ENCODE peak calls at places on chromosomes 16 and 17, in seven cellular contexts. E, U, N, Z, T, P and A are unnamed samples.

GRCh38 chr17:60165976-60166375 is 16.2 kb downstream of the CA4 start:
- DNase-seq in E (peak; percentile 14), U (peak; percentile 54), N (no peak), Z (no peak), T (no peak), P (no peak), A (no peak)

GRCh38 chr16:57770361-57770760 is 31.9 kb downstream of the KIFC3 start:
- DNase-seq in E (no peak), U (no peak), N (no peak), Z (no peak), T (no peak), P (no peak), A (no peak)

GRCh38 chr16:26701243-26701886 is 365.4 kb upstream of the C16orf82 start:
- DNase-seq in E (no peak), U (peak; percentile 2), N (no peak), Z (no peak), T (no peak), P (no peak), A (no peak)

GRCh38 chr17:81665205-81666091 is 957 bp downstream of the OXLD1 start:
- DNase-seq in E (peak; percentile 11), U (peak; percentile 82), N (no peak), Z (peak; percentile 28), T (peak; percentile 17), P (peak; percentile 20), A (no peak)

GRCh38 chr17:7295230-7296180 is 1.1 kb upstream of the YBX2 start:
- DNase-seq in E (no peak), U (no peak), N (no peak), Z (no peak), T (no peak), P (no peak), A (no peak)

GRCh38 chr16:47142469-47143328 is 1.0 kb downstream of the NETO2 start:
- DNase-seq in E (no peak), U (peak; percentile 49), N (peak; percentile 49), Z (peak; percentile 34), T (no peak), P (peak; percentile 21), A (no peak)

GRCh38 chr17:80511222-80512180 is 33.1 kb upstream of the RPTOR start:
- DNase-seq in E (no peak), U (no peak), N (no peak), Z (no peak), T (no peak), P (no peak), A (no peak)

GRCh38 chr17:49219987-49220386 is 9.5 kb downstream of the ABI3 start:
- DNase-seq in E (no peak), U (no peak), N (no peak), Z (no peak), T (no peak), P (no peak), A (no peak)

GRCh38 chr16:29784157-29784556 is 6.1 kb downstream of the ZG16 start:
- DNase-seq in E (no peak), U (peak; percentile 41), N (no peak), Z (no peak), T (no peak), P (peak; percentile 57), A (peak; percentile 88)

GRCh38 chr17:11461993-11462548 is 136.2 kb upstream of the DNAH9 start:
- DNase-seq in E (no peak), U (no peak), N (no peak), Z (no peak), T (no peak), P (no peak), A (no peak)

GRCh38 chr17:50102164-50102991 is 7.2 kb downstream of the PDK2 start:
- DNase-seq in E (peak; percentile 34), U (no peak), N (no peak), Z (peak; percentile 51), T (no peak), P (no peak), A (no peak)

GRCh38 chr16:55672471-55672870 is 16.7 kb downstream of the SLC6A2 start:
- DNase-seq in E (no peak), U (no peak), N (peak; percentile 66), Z (no peak), T (no peak), P (no peak), A (no peak)

GRCh38 chr17:64297467-64298088 is 34.5 kb upstream of the TEX2 start:
- DNase-seq in E (no peak), U (no peak), N (no peak), Z (no peak), T (no peak), P (no peak), A (no peak)

GRCh38 chr17:40360091-40360490 is 4.4 kb downstream of the GJD3 start:
- DNase-seq in E (no peak), U (no peak), N (no peak), Z (no peak), T (no peak), P (no peak), A (no peak)

GRCh38 chr17:74295625-74296547 is 21.9 kb downstream of the DNAI2 start:
- DNase-seq in E (peak; percentile 41), U (no peak), N (no peak), Z (no peak), T (no peak), P (no peak), A (peak; percentile 78)

GRCh38 chr16:78693496-78693895 is 594.0 kb downstream of the WWOX start:
- DNase-seq in E (no peak), U (no peak), N (no peak), Z (no peak), T (no peak), P (no peak), A (no peak)

GRCh38 chr17:19938736-19939135 is 38.9 kb downstream of the AKAP10 start:
- DNase-seq in E (no peak), U (no peak), N (no peak), Z (no peak), T (no peak), P (no peak), A (no peak)

GRCh38 chr17:68197997-68198930 is 49.6 kb upstream of the AMZ2 start:
- DNase-seq in E (no peak), U (no peak), N (no peak), Z (no peak), T (no peak), P (peak; percentile 49), A (no peak)

GRCh38 chr17:79036609-79037008 is 12.6 kb downstream of the C1QTNF1 start:
- DNase-seq in E (peak; percentile 80), U (no peak), N (no peak), Z (no peak), T (no peak), P (peak; percentile 86), A (peak; percentile 63)

GRCh38 chr17:57735707-57736106 is 9.4 kb downstream of the CCDC182 start:
- DNase-seq in E (no peak), U (peak; percentile 31), N (peak; percentile 46), Z (no peak), T (no peak), P (peak; percentile 23), A (no peak)

GRCh38 chr16:80996688-80997138 is 10.0 kb downstream of the CMC2 start:
- DNase-seq in E (no peak), U (no peak), N (no peak), Z (no peak), T (no peak), P (no peak), A (no peak)

GRCh38 chr17:75457047-75457654 is 716 bp downstream of the TMEM94 start:
- DNase-seq in E (no peak), U (peak; percentile 20), N (peak; percentile 76), Z (peak; percentile 65), T (peak; percentile 1), P (no peak), A (no peak)

GRCh38 chr17:51120357-51120738 is 320 bp downstream of the SPAG9 start:
- DNase-seq in E (no peak), U (peak; percentile 58), N (no peak), Z (peak; percentile 29), T (peak; percentile 36), P (peak; percentile 52), A (peak; percentile 38)

GRCh38 chr17:77144227-77144626 is 3.5 kb downstream of the SEC14L1 start:
- DNase-seq in E (no peak), U (peak; percentile 67), N (no peak), Z (no peak), T (no peak), P (no peak), A (no peak)

GRCh38 chr16:83967838-83968482 is at the start of gene NECAB2:
- DNase-seq in E (no peak), U (peak; percentile 18), N (peak; percentile 66), Z (peak; percentile 57), T (no peak), P (peak; percentile 56), A (no peak)

GRCh38 chr17:49290690-49291326 is 60.2 kb upstream of the PHOSPHO1 start:
- DNase-seq in E (no peak), U (peak; percentile 14), N (peak; percentile 35), Z (no peak), T (peak; percentile 3), P (peak; percentile 31), A (peak; percentile 23)

GRCh38 chr17:61253293-61253801 is 146.3 kb upstream of the TBX2 start:
- DNase-seq in E (no peak), U (no peak), N (no peak), Z (no peak), T (no peak), P (no peak), A (no peak)

GRCh38 chr16:78240459-78241222 is 141.2 kb downstream of the WWOX start:
- DNase-seq in E (no peak), U (no peak), N (no peak), Z (no peak), T (no peak), P (peak; percentile 35), A (peak; percentile 44)

GRCh38 chr16:12329246-12329995 is 352.9 kb downstream of the SNX29 start:
- DNase-seq in E (no peak), U (no peak), N (no peak), Z (no peak), T (no peak), P (no peak), A (no peak)

GRCh38 chr17:76266244-76266938 is 1.2 kb downstream of the UBALD2 start:
- DNase-seq in E (peak; percentile 15), U (peak; percentile 49), N (no peak), Z (no peak), T (no peak), P (peak; percentile 41), A (no peak)

GRCh38 chr17:9291912-9292562 is 270.7 kb downstream of the NTN1 start:
- DNase-seq in E (no peak), U (peak; percentile 54), N (peak; percentile 4), Z (peak; percentile 28), T (peak; percentile 5), P (peak; percentile 34), A (no peak)

GRCh38 chr17:19311421-19312215 is 50.9 kb downstream of the B9D1 start:
- DNase-seq in E (no peak), U (no peak), N (no peak), Z (no peak), T (no peak), P (no peak), A (no peak)

GRCh38 chr16:11668590-11669379 is 530 bp downstream of the SNN start:
- DNase-seq in E (no peak), U (no peak), N (no peak), Z (no peak), T (no peak), P (no peak), A (no peak)